ENCODE peak calls at places on chromosome 5, in nine cellular contexts. Y is endothelial cell of umbilical vein; G is fibroblast of mammary gland; S is GM10248; J is NCI-H1930; W is RKO; C is stimulated activated CD4-positive, alpha-beta T cell treated with anti-CD3 and anti-CD28 coated beads, Interleukin-12 subunit alpha, Interleukin-12 subunit beta, amount 100 ng/mL, for 4 hours; N is foreskin fibroblast; M is IMR-90. X is an unnamed sample.
A peak's percentile ranks its signal among the peaks of the same experiment; 100 is the strongest.

GRCh38 chr5:123344819-123345426 is 78.3 kb downstream of the CEP120 start:
- DNase-seq in Y (peak; percentile 45), G (peak; percentile 60), S (no peak), J (no peak), W (peak; percentile 59), C (no peak), N (peak; percentile 62), M (peak; percentile 52), X (peak; percentile 41)

GRCh38 chr5:149317281-149318048 is 27.8 kb upstream of the GRPEL2 start:
- DNase-seq in Y (peak; percentile 62), G (peak; percentile 58), S (peak; percentile 75), J (no peak), W (peak; percentile 67), C (peak; percentile 10), N (peak; percentile 80), M (peak; percentile 58), X (peak; percentile 78)

GRCh38 chr5:159987031-159987674 is 21.8 kb upstream of the TTC1 start:
- DNase-seq in Y (peak; percentile 58), G (peak; percentile 53), S (peak; percentile 88), J (peak; percentile 41), W (peak; percentile 35), C (peak; percentile 73), N (peak; percentile 85), M (peak; percentile 58), X (peak; percentile 76)

GRCh38 chr5:130316971-130317421 is 412.7 kb downstream of the CHSY3 start:
- DNase-seq in Y (no peak), G (no peak), S (no peak), J (no peak), W (no peak), C (no peak), N (no peak), M (no peak), X (no peak)

GRCh38 chr5:38670878-38671277 is 114.4 kb upstream of the LIFR start:
- DNase-seq in Y (no peak), G (peak; percentile 73), S (no peak), J (no peak), W (no peak), C (no peak), N (peak; percentile 54), M (no peak), X (peak; percentile 12)

GRCh38 chr5:55232194-55232984 is 1.0 kb downstream of the CCNO start:
- DNase-seq in Y (peak; percentile 24), G (peak; percentile 10), S (peak; percentile 19), J (no peak), W (peak; percentile 79), C (no peak), N (peak; percentile 47), M (no peak), X (no peak)

GRCh38 chr5:42579320-42579719 is 156.1 kb downstream of the GHR start:
- DNase-seq in Y (no peak), G (peak; percentile 78), S (no peak), J (no peak), W (peak; percentile 4), C (no peak), N (peak; percentile 72), M (no peak), X (peak; percentile 4)

GRCh38 chr5:97629281-97629680 is 446.2 kb upstream of the RIOK2 start:
- DNase-seq in Y (peak; percentile 33), G (peak; percentile 94), S (no peak), J (no peak), W (peak; percentile 30), C (no peak), N (peak; percentile 95), M (peak; percentile 79), X (peak; percentile 85)

GRCh38 chr5:101102506-101102905 is 199.4 kb upstream of the ST8SIA4 start:
- DNase-seq in Y (no peak), G (peak; percentile 4), S (no peak), J (no peak), W (peak; percentile 52), C (no peak), N (no peak), M (no peak), X (no peak)

GRCh38 chr5:173001229-173001841 is 17.8 kb downstream of the ATP6V0E1 start:
- DNase-seq in Y (no peak), G (no peak), S (peak; percentile 28), J (no peak), W (no peak), C (no peak), N (no peak), M (no peak), X (no peak)

GRCh38 chr5:92874790-92875189 is 706.2 kb downstream of the NR2F1-AS1 start:
- DNase-seq in Y (no peak), G (no peak), S (no peak), J (no peak), W (no peak), C (no peak), N (no peak), M (no peak), X (no peak)

GRCh38 chr5:35294976-35295375 is 64.7 kb upstream of the PRLR start:
- DNase-seq in Y (no peak), G (no peak), S (no peak), J (no peak), W (no peak), C (no peak), N (no peak), M (no peak), X (no peak)

GRCh38 chr5:50325237-50325832 is 115.8 kb downstream of the EMB start:
- DNase-seq in Y (peak; percentile 19), G (peak; percentile 31), S (peak; percentile 12), J (no peak), W (peak; percentile 56), C (no peak), N (peak; percentile 44), M (peak; percentile 28), X (peak; percentile 13)

GRCh38 chr5:72166070-72166979 is 59.0 kb downstream of the MAP1B start:
- DNase-seq in Y (peak; percentile 89), G (peak; percentile 79), S (no peak), J (no peak), W (no peak), C (no peak), N (peak; percentile 89), M (peak; percentile 51), X (peak; percentile 39)

GRCh38 chr5:64773533-64773932 is 4.8 kb downstream of the CWC27 start:
- DNase-seq in Y (no peak), G (no peak), S (no peak), J (no peak), W (no peak), C (no peak), N (no peak), M (no peak), X (no peak)

GRCh38 chr5:17292434-17293015 is 75.1 kb downstream of the BASP1 start:
- DNase-seq in Y (no peak), G (no peak), S (no peak), J (no peak), W (no peak), C (no peak), N (no peak), M (no peak), X (no peak)

GRCh38 chr5:35963381-35963843 is 25.0 kb upstream of the CAPSL start:
- DNase-seq in Y (no peak), G (peak; percentile 22), S (no peak), J (no peak), W (peak; percentile 7), C (no peak), N (peak; percentile 42), M (peak; percentile 20), X (peak; percentile 12)

X was measured in AG08395.